ENCODE peak calls at places on chromosomes 6 and 20, in five cellular contexts. R, L, G, K and A are unnamed samples.

GRCh38 chr6:54236984-54237383 is 71.3 kb upstream of the TINAG start:
- DNase-seq in R (no peak), L (no peak), G (no peak), K (no peak), A (no peak)

GRCh38 chr6:152004896-152005295 is 197.4 kb downstream of the ESR1 start:
- DNase-seq in R (no peak), L (no peak), G (no peak), K (no peak), A (no peak)

GRCh38 chr20:16713056-16713455 is 16.8 kb upstream of the SNRPB2 start:
- DNase-seq in R (no peak), L (no peak), G (no peak), K (no peak), A (no peak)

GRCh38 chr6:52063584-52064400 is 23.6 kb downstream of the PKHD1 start:
- DNase-seq in R (no peak), L (peak), G (peak), K (peak), A (no peak)

GRCh38 chr6:36506617-36507016 is 40.7 kb downstream of the STK38 start:
- DNase-seq in R (no peak), L (no peak), G (no peak), K (no peak), A (no peak)

GRCh38 chr6:145735356-145736165 is at the start of gene EPM2A:
- DNase-seq in R (peak), L (peak), G (peak), K (peak), A (peak)

GRCh38 chr20:44973053-44973452 is 6.7 kb downstream of the STK4 start:
- DNase-seq in R (no peak), L (peak), G (no peak), K (peak), A (no peak)

GRCh38 chr6:9332241-9332640 is 896.9 kb upstream of the SLC35B3 start:
- DNase-seq in R (no peak), L (no peak), G (no peak), K (no peak), A (no peak)

GRCh38 chr20:50844430-50845100 is 49.7 kb downstream of the BCAS4 start:
- DNase-seq in R (no peak), L (peak), G (peak), K (peak), A (peak)

GRCh38 chr6:168060521-168060931 is 18.5 kb downstream of the FRMD1 start:
- DNase-seq in R (peak), L (peak), G (no peak), K (peak), A (peak)

GRCh38 chr20:57378107-57378506 is 13.1 kb upstream of the RBM38 start:
- DNase-seq in R (no peak), L (no peak), G (no peak), K (no peak), A (no peak)

GRCh38 chr6:53920881-53921280 is 126.1 kb downstream of the LRRC1 start:
- DNase-seq in R (no peak), L (no peak), G (no peak), K (no peak), A (no peak)

GRCh38 chr6:3210024-3210610 is 17.3 kb downstream of the TUBB2B start:
- DNase-seq in R (no peak), L (no peak), G (peak), K (no peak), A (no peak)

GRCh38 chr6:126657556-126658129 is 317.7 kb downstream of the CENPW start:
- DNase-seq in R (no peak), L (peak), G (no peak), K (peak), A (peak)

GRCh38 chr20:38109025-38109541 is 56.0 kb downstream of the TGM2 start:
- DNase-seq in R (peak), L (peak), G (no peak), K (no peak), A (no peak)

GRCh38 chr6:50819906-50820589 is 1.4 kb downstream of the TFAP2B start:
- DNase-seq in R (no peak), L (no peak), G (peak), K (no peak), A (no peak)

GRCh38 chr20:3727333-3728035 is 5.0 kb upstream of the HSPA12B start:
- DNase-seq in R (peak), L (no peak), G (no peak), K (no peak), A (peak)

GRCh38 chr6:92687278-92687677 is 732.1 kb downstream of the EPHA7 start:
- DNase-seq in R (no peak), L (no peak), G (no peak), K (no peak), A (no peak)

GRCh38 chr6:169967687-169968086 is 216.3 kb downstream of the ERMARD start:
- DNase-seq in R (no peak), L (no peak), G (no peak), K (no peak), A (no peak)

GRCh38 chr20:47181056-47181862 is 175.2 kb downstream of the ZMYND8 start:
- DNase-seq in R (no peak), L (peak), G (peak), K (peak), A (peak)

GRCh38 chr20:44448753-44449546 is 26.7 kb upstream of the TTPAL start:
- DNase-seq in R (no peak), L (no peak), G (peak), K (no peak), A (no peak)

GRCh38 chr20:4455301-4455701 is 266.4 kb upstream of the PRND start:
- DNase-seq in R (no peak), L (no peak), G (no peak), K (peak), A (no peak)

GRCh38 chr6:157853902-157854481 is 30.9 kb downstream of the SNX9 start:
- DNase-seq in R (no peak), L (no peak), G (no peak), K (no peak), A (no peak)

GRCh38 chr6:104969785-104970581 is 13.1 kb downstream of the LIN28B start:
- DNase-seq in R (no peak), L (no peak), G (no peak), K (no peak), A (no peak)

GRCh38 chr6:124947821-124948451 is 14.3 kb upstream of the RNF217 start:
- DNase-seq in R (no peak), L (peak), G (no peak), K (no peak), A (no peak)

GRCh38 chr6:129022011-129022553 is 139.1 kb downstream of the LAMA2 start:
- DNase-seq in R (no peak), L (no peak), G (no peak), K (no peak), A (no peak)

GRCh38 chr6:122476131-122476530 is 4.5 kb upstream of the SERINC1 start:
- DNase-seq in R (no peak), L (peak), G (no peak), K (peak), A (no peak)

GRCh38 chr6:133432021-133432989 is 191.1 kb downstream of the EYA4 start:
- DNase-seq in R (no peak), L (no peak), G (no peak), K (no peak), A (no peak)

GRCh38 chr6:157759028-157759427 is 64.0 kb upstream of the SNX9 start:
- DNase-seq in R (no peak), L (no peak), G (no peak), K (no peak), A (no peak)

GRCh38 chr20:21534453-21534852 is 20.6 kb upstream of the NKX2-2 start:
- DNase-seq in R (no peak), L (no peak), G (no peak), K (no peak), A (no peak)

GRCh38 chr6:52046456-52046855 is 41.0 kb downstream of the PKHD1 start:
- DNase-seq in R (no peak), L (no peak), G (no peak), K (no peak), A (no peak)

GRCh38 chr6:47407295-47408281 is 70.0 kb upstream of the CD2AP start:
- DNase-seq in R (no peak), L (no peak), G (no peak), K (no peak), A (no peak)

GRCh38 chr6:98067375-98067774 is 767.0 kb upstream of the POU3F2 start:
- DNase-seq in R (no peak), L (no peak), G (no peak), K (no peak), A (no peak)

GRCh38 chr20:31485450-31486339 is 10.6 kb downstream of the REM1 start:
- DNase-seq in R (peak), L (peak), G (no peak), K (no peak), A (no peak)

GRCh38 chr20:34075647-34076046 is 36.4 kb downstream of the EIF2S2 start:
- DNase-seq in R (no peak), L (no peak), G (no peak), K (no peak), A (no peak)
- TF ChIP-seq CTCF in R (no peak), L (peak), G (no peak), K (no peak), A (peak)

DNA sequence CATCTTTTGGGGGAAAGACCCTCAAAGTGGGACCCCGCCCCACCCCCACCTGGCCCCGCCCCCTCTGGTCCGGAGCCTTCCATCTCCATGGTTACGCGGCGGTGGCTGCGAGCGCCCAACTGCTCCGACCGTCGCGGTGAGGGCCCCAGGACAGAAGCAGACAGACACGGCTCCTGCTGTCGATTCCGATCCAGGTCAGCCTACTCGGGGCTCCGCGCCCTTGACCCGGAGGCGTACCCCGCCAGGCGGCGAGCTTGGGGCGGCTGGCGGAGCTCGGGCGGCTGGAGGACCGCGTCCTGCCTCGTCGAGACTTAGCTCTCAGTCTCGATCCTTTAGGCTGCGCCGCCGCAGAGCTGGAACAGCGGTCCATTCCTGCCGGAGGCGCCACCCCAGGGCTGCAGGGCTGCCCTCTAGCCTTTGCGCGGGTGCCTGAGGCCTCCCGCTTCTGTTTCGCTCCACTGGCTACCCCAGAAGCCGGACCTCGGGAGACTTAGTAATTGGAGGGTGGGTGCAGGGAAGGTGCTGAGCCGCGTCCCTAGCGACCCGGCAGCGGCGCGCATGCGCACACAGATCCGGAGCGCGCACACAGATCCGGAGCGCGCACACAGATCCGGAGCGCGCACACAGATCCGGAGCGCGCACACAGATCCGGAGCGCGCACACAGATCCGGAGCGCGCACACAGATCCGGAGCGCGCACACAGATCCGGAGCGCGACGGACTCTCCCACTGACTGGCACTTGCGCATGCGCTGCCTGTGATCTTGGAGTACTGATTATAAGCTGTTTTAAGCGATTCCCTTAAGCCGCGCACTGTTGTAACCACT is at the start of gene CFAP206:
- DNase-seq in R (peak), L (peak), G (peak), K (peak), A (peak)
- TF ChIP-seq CTCF in R (peak), L (peak), G (no peak), K (peak), A (peak)

GRCh38 chr20:63807654-63808053 is 23.4 kb downstream of the ZBTB46 start:
- DNase-seq in R (no peak), L (no peak), G (no peak), K (no peak), A (no peak)
- TF ChIP-seq CTCF in R (no peak), L (no peak), G (no peak), K (no peak), A (no peak)

GRCh38 chr6:14543971-14544620 is 426.5 kb downstream of the CD83 start:
- DNase-seq in R (no peak), L (no peak), G (no peak), K (no peak), A (no peak)

GRCh38 chr6:14546036-14546435 is 428.5 kb downstream of the CD83 start:
- DNase-seq in R (no peak), L (no peak), G (no peak), K (no peak), A (no peak)

GRCh38 chr6:14542670-14543366 is 425.2 kb downstream of the CD83 start:
- DNase-seq in R (no peak), L (peak), G (peak), K (peak), A (peak)

GRCh38 chr6:14545496-14545895 is 427.9 kb downstream of the CD83 start:
- DNase-seq in R (no peak), L (no peak), G (no peak), K (no peak), A (no peak)

GRCh38 chr6:14544689-14545088 is 427.1 kb downstream of the CD83 start:
- DNase-seq in R (no peak), L (no peak), G (no peak), K (no peak), A (no peak)
- TF ChIP-seq CTCF in R (no peak), L (no peak), G (no peak), K (no peak), A (no peak)

DNA sequence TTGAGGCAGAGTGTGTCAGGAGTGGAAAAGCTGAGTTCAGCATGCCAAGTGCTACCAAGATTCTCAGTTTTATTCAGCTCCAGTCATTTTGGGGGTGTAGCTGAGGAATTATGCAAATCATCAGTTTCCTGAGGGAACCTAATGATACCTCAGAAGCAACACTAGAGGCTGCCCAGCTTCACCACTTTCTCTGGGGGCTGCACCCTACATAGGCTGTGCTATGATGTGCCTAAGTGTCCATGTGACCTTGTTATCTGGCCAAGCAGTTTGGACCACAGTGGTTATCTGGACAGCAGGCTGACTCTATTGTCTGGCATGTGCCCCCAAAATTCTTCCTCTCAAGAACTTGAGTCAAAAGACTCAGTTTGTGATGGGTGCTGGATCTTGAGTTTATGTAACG is 374.6 kb upstream of the SYNCRIP start:
- DNase-seq in R (no peak), L (no peak), G (no peak), K (no peak), A (no peak)
- TF ChIP-seq CTCF in R (no peak), L (no peak), G (no peak), K (no peak), A (no peak)

GRCh38 chr6:17469006-17469972 is 75.9 kb downstream of the CAP2 start:
- DNase-seq in R (no peak), L (no peak), G (no peak), K (no peak), A (no peak)
- TF ChIP-seq CTCF in R (peak), L (peak), G (no peak), K (no peak), A (no peak)

DNA sequence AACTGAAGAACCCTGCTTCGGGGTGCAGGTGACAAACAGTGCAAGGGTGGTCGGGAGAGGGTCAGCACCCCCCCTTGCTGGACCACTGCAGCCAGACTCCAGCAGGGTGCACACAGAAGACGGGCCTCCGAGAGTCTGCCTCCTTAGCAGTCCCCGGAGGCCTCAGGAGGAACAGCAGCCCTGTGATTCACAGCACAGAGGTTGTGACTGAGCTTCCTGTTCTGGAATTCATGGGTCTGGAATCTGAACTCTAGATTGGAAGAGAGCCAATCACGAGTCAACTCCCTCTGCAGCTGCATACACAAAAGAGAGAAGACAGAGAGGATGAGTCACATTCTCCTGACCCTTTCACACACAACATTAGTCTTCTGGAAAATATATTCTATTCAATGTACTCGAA is 249.0 kb upstream of the OPRM1 start:
- DNase-seq in R (no peak), L (peak), G (no peak), K (peak), A (peak)
- TF ChIP-seq CTCF in R (no peak), L (peak), G (no peak), K (no peak), A (peak)

DNA sequence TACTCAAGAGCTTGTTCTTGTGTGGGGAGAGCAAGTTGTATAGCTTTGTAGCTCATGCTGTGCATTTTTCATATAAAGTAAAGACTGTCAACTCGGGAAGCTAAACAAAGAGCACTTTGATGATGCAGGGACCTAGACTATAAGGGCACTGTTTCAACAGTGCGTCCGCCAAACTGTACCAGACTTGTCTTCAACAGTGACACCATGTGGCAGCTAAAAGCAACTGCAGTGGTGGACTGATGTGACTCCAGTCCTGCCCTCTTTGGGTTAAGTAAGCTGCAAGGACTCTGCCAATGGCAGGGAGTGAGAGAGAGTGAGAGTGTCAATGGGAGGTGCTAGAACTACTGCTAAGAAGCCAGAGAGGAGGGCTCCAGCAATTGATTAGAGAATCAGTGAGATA is 48.1 kb upstream of the MC3R start:
- DNase-seq in R (no peak), L (no peak), G (no peak), K (no peak), A (no peak)
- TF ChIP-seq CTCF in R (no peak), L (peak), G (no peak), K (peak), A (no peak)

GRCh38 chr6:15754706-15755079 is 91.9 kb upstream of the DTNBP1 start:
- DNase-seq in R (no peak), L (no peak), G (no peak), K (no peak), A (no peak)

GRCh38 chr6:15755555-15755954 is 92.7 kb upstream of the DTNBP1 start:
- DNase-seq in R (no peak), L (no peak), G (no peak), K (no peak), A (peak)

GRCh38 chr6:15754035-15754705 is 91.3 kb upstream of the DTNBP1 start:
- DNase-seq in R (no peak), L (peak), G (no peak), K (no peak), A (no peak)

GRCh38 chr6:15751721-15752350 is 89.0 kb upstream of the DTNBP1 start:
- DNase-seq in R (no peak), L (no peak), G (no peak), K (no peak), A (no peak)

GRCh38 chr6:15752820-15753219 is 90.0 kb upstream of the DTNBP1 start:
- DNase-seq in R (no peak), L (no peak), G (no peak), K (no peak), A (no peak)
- TF ChIP-seq CTCF in R (peak), L (peak), G (no peak), K (no peak), A (no peak)

GRCh38 chr20:8562356-8562755 is 430.3 kb downstream of the PLCB1 start:
- DNase-seq in R (no peak), L (no peak), G (no peak), K (no peak), A (no peak)

GRCh38 chr20:8557711-8558110 is 425.6 kb downstream of the PLCB1 start:
- DNase-seq in R (no peak), L (peak), G (no peak), K (no peak), A (peak)
- TF ChIP-seq CTCF in R (no peak), L (no peak), G (no peak), K (no peak), A (no peak)